ENCODE peak calls at places on chromosomes 12 and 14, in six cellular contexts. W is spleen, V is prostate gland, G is sigmoid colon, I is cardiac muscle cell, U is aorta. B is an unnamed sample.
A peak's percentile ranks its signal among the peaks of the same experiment; 100 is the strongest.

GRCh38 chr14:55398679-55399078 is 13.0 kb downstream of the ATG14 start:
- DNase-seq in V (no peak), G (no peak), U (no peak), I (peak; percentile 95), W (no peak), B (no peak)

GRCh38 chr12:101570022-101570421 is 24.7 kb upstream of the MYBPC1 start:
- DNase-seq in U (no peak), W (no peak), I (peak; percentile 64), V (peak; percentile 17), G (no peak), B (no peak)

GRCh38 chr12:16857456-16857923 is 251.5 kb upstream of the LMO3 start:
- DNase-seq in I (no peak), W (no peak), G (no peak), U (no peak), V (no peak), B (no peak)

GRCh38 chr14:84592770-84593169 is 937.2 kb upstream of the FLRT2 start:
- DNase-seq in G (no peak), I (no peak), U (no peak), V (no peak), W (no peak), B (no peak)

GRCh38 chr12:22056607-22057006 is 10.6 kb downstream of the CMAS start:
- DNase-seq in I (no peak), U (no peak), V (no peak), G (no peak), W (no peak), B (no peak)

GRCh38 chr12:76946451-76946850 is 67.6 kb upstream of the CSRP2 start:
- DNase-seq in G (no peak), U (no peak), I (peak; percentile 6), V (no peak), W (no peak), B (no peak)

GRCh38 chr14:83019744-83020414 is 1486.2 kb upstream of the SEL1L start:
- DNase-seq in W (no peak), U (no peak), G (no peak), I (no peak), V (no peak), B (no peak)

GRCh38 chr14:26963696-26964095 is 365.9 kb upstream of the NOVA1 start:
- DNase-seq in V (no peak), G (peak; percentile 65), W (no peak), I (peak; percentile 60), U (no peak), B (no peak)

GRCh38 chr14:26276757-26277156 is 321.1 kb downstream of the NOVA1 start:
- DNase-seq in I (no peak), G (no peak), U (no peak), W (no peak), V (no peak), B (peak; percentile 35)

GRCh38 chr14:59134307-59134706 is 54.2 kb upstream of the DAAM1 start:
- DNase-seq in V (no peak), G (no peak), W (no peak), I (no peak), U (no peak), B (no peak)

GRCh38 chr14:85416771-85417170 is 113.2 kb upstream of the FLRT2 start:
- DNase-seq in V (no peak), G (no peak), W (no peak), I (peak; percentile 76), U (no peak), B (no peak)

GRCh38 chr12:87427770-87428169 is 601.4 kb downstream of the C12orf50 start:
- DNase-seq in G (no peak), W (no peak), V (no peak), I (no peak), U (no peak), B (no peak)

GRCh38 chr12:52364901-52365489 is 2.3 kb downstream of the KRT85 start:
- DNase-seq in V (no peak), I (no peak), W (peak; percentile 46), G (no peak), U (peak; percentile 51), B (no peak)

GRCh38 chr12:65164774-65165173 is 4.6 kb upstream of the LEMD3 start:
- DNase-seq in U (no peak), W (no peak), G (no peak), I (no peak), V (no peak), B (no peak)

GRCh38 chr12:57248934-57249742 is 1.8 kb downstream of the STAC3 start:
- DNase-seq in I (no peak), W (no peak), G (no peak), U (no peak), V (no peak), B (no peak)

GRCh38 chr12:102023343-102023930 is 38.4 kb downstream of the WASHC3 start:
- DNase-seq in U (no peak), I (peak; percentile 62), V (no peak), G (no peak), W (no peak), B (no peak)

GRCh38 chr12:13670249-13670648 is 311.2 kb downstream of the GRIN2B start:
- DNase-seq in U (no peak), I (no peak), W (no peak), G (no peak), V (no peak), B (no peak)

GRCh38 chr12:120839503-120839902 is 64.7 kb downstream of the SPPL3 start:
- DNase-seq in G (no peak), V (no peak), W (no peak), U (no peak), I (no peak), B (no peak)

GRCh38 chr12:64633186-64633939 is 23.1 kb downstream of the RASSF3 start:
- DNase-seq in I (no peak), W (no peak), G (no peak), U (no peak), V (no peak), B (no peak)

GRCh38 chr12:3200032-3200617 is 122.9 kb downstream of the TSPAN9 start:
- DNase-seq in U (peak; percentile 86), W (no peak), I (peak; percentile 56), G (no peak), V (peak; percentile 39), B (peak; percentile 64)

GRCh38 chr12:39199371-39199770 is 243.5 kb downstream of the KIF21A start:
- DNase-seq in V (no peak), U (no peak), G (no peak), W (no peak), I (peak; percentile 20), B (no peak)

GRCh38 chr14:102925646-102926045 is 3.2 kb downstream of the AMN start:
- DNase-seq in W (no peak), I (no peak), U (no peak), G (no peak), V (no peak), B (no peak)

DNA sequence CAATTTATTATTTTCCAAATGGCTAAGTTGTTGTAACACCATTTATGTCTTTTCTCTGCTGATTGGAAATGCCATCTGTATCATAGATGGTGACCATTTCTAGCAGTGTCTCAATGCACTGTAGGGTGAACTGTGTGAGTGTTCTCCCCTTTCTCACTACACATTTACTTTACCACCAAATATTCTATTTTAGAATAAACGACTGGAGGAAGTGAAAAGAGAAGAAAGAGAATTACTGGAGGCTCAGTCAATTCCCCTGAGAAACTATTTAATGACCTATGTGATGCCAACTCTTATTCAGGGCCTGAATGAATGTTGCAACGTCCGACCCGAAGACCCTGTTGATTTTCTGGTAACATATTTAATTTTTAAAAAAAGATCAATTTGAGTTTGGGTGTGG is 15.5 kb upstream of the PAPOLA start:
- DNase-seq in I (no peak), U (no peak), V (no peak), W (no peak), G (no peak), B (no peak)
- H3K27ac ChIP-seq in I (no peak overlapping the region), U (no peak overlapping the region), V (no peak overlapping the region), W (no peak overlapping the region), G (no peak overlapping the region), B (no peak overlapping the region)

GRCh38 chr14:104436047-104436531 is 143.5 kb upstream of the C14orf180 start:
- DNase-seq in I (peak; percentile 95), W (peak; percentile 88), U (peak; percentile 82), V (no peak), G (peak; percentile 78), B (no peak)
- H3K9me3 ChIP-seq in I (no peaks in the 10 kb centered on the region), W (no peaks in the 10 kb centered on the region), U (no peaks in the 10 kb centered on the region), V (no peaks in the 10 kb centered on the region), G (no peaks in the 10 kb centered on the region), B (no peaks in the 10 kb centered on the region)

GRCh38 chr14:69692542-69693053 is 74.3 kb upstream of the SRSF5 start:
- DNase-seq in V (no peak), W (no peak), G (no peak), I (no peak), U (no peak), B (no peak)
- H3K4me1 ChIP-seq in V (peaks cover 19% of the 10 kb centered on the region), W (peaks cover 100% of the 10 kb centered on the region), G (peaks cover 61% of the 10 kb centered on the region), I (peaks cover 66% of the 10 kb centered on the region), U (no peaks in the 10 kb centered on the region), B (peaks cover 3% of the 10 kb centered on the region)

DNA sequence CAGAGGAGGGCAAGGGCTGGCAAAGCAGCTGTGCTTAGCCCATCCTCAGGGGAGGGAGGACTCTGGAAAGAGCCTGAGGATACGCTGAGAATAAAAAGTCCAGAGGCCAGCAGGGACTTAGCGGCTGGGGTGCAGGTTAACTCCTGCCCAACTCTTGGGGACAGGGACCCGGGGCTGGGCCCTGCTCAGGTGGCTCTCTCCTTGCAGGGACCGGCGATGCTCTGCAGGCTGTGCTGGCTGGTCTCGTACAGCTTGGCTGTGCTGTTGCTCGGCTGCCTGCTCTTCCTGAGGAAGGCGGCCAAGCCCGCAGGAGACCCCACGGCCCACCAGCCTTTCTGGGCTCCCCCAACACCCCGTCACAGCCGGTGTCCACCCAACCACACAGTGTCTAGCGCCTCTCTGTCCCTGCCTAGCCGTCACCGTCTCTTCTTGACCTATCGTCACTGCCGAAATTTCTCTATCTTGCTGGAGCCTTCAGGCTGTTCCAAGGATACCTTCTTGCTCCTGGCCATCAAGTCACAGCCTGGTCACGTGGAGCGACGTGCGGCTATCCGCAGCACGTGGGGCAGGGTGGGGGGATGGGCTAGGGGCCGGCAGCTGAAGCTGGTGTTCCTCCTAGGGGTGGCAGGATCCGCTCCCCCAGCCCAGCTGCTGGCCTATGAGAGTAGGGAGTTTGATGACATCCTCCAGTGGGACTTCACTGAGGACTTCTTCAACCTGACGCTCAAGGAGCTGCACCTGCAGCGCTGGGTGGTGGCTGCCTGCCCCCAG is 2.8 kb downstream of the B3GNT4 start:
- DNase-seq in G (no peak), I (no peak), V (no peak), U (no peak), W (no peak), B (no peak)
- H3K27ac ChIP-seq in G (no peak overlapping the region), I (no peak overlapping the region), V (no peak overlapping the region), U (no peak overlapping the region), W (no peak overlapping the region), B (no peak overlapping the region)

DNA sequence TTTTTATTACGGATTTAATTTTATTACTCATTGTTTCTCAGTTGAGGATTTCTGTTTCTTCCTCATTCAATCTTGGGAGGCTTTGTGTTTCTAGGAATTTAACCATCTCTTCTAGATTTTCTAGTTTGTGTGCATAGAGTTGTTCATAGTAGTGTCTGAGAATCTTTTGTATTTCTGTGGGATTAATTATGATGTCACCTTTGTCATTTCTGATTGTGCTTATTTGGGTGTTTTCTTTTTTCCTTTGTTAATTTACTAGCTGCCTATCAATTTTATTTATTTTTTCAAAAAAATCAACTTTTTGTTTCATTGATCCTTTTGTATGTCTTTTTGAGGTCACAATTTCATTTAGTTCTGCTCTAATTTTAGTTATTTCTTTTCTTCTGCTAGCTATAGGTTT is 75.9 kb downstream of the IFNG-AS1 start:
- DNase-seq in V (no peak), G (no peak), I (no peak), W (no peak), U (no peak), B (no peak)
- H3K9me3 ChIP-seq in V (no peaks in the 10 kb centered on the region), G (no peaks in the 10 kb centered on the region), I (no peaks in the 10 kb centered on the region), W (peaks cover 34% of the 10 kb centered on the region), U (no peaks in the 10 kb centered on the region), B (no peaks in the 10 kb centered on the region)

B was measured in iPS DF 6.9.